ENCODE peak calls at places on chromosomes 11 and 22, in seven cellular contexts. B, V, R, E, D, C and O are unnamed samples.

GRCh38 chr11:108958446-108959123 is 293.7 kb downstream of the DDX10 start:
- DNase-seq in V (no peak), E (no peak), D (no peak), R (no peak), B (peak; percentile 73), C (no peak), O (no peak)

GRCh38 chr22:45876136-45877035 is 100.6 kb downstream of the WNT7B start:
- DNase-seq in D (no peak), E (peak; percentile 12), R (no peak), V (peak; percentile 52), B (no peak), C (no peak), O (no peak)

GRCh38 chr11:100833276-100833675 is 146.2 kb downstream of the ARHGAP42 start:
- DNase-seq in C (no peak), B (no peak), D (no peak), E (no peak), V (no peak), R (no peak), O (no peak)

GRCh38 chr11:108338750-108339149 is 115.9 kb downstream of the ATM start:
- DNase-seq in B (no peak), C (no peak), D (no peak), E (no peak), V (no peak), R (no peak), O (no peak)

GRCh38 chr22:41263704-41264103 is 22.3 kb downstream of the RANGAP1 start:
- DNase-seq in V (no peak), D (no peak), B (no peak), C (no peak), R (no peak), E (no peak), O (no peak)

GRCh38 chr11:32071811-32072210 is 19.1 kb upstream of the RCN1 start:
- DNase-seq in D (no peak), B (peak; percentile 61), R (no peak), V (no peak), E (no peak), C (peak; percentile 43), O (no peak)

GRCh38 chr22:49791682-49792081 is 36.0 kb downstream of the BRD1 start:
- DNase-seq in V (no peak), E (no peak), C (no peak), D (no peak), B (no peak), R (no peak), O (no peak)

GRCh38 chr11:6473481-6474422 is at the start of gene TRIM3:
- DNase-seq in B (peak; percentile 90), C (peak; percentile 45), R (peak; percentile 84), E (peak; percentile 96), D (peak; percentile 36), V (peak; percentile 97), O (peak; percentile 95)

GRCh38 chr22:47647181-47647580 is 884.7 kb downstream of the TBC1D22A start:
- DNase-seq in E (no peak), V (no peak), B (no peak), R (no peak), C (no peak), D (no peak), O (no peak)

GRCh38 chr22:19175602-19176174 is 2.8 kb downstream of the SLC25A1 start:
- DNase-seq in R (no peak), V (no peak), B (no peak), D (no peak), C (no peak), E (no peak), O (peak; percentile 84)

GRCh38 chr11:19323502-19323901 is 82.8 kb upstream of the E2F8 start:
- DNase-seq in V (no peak), E (no peak), C (no peak), R (no peak), D (no peak), B (no peak), O (no peak)
- TF ChIP-seq CTCF in V (no peak), E (peak; percentile 17), C (peak; percentile 34), R (no peak), D (no peak), B (peak; percentile 27), O (peak; percentile 49)

DNA sequence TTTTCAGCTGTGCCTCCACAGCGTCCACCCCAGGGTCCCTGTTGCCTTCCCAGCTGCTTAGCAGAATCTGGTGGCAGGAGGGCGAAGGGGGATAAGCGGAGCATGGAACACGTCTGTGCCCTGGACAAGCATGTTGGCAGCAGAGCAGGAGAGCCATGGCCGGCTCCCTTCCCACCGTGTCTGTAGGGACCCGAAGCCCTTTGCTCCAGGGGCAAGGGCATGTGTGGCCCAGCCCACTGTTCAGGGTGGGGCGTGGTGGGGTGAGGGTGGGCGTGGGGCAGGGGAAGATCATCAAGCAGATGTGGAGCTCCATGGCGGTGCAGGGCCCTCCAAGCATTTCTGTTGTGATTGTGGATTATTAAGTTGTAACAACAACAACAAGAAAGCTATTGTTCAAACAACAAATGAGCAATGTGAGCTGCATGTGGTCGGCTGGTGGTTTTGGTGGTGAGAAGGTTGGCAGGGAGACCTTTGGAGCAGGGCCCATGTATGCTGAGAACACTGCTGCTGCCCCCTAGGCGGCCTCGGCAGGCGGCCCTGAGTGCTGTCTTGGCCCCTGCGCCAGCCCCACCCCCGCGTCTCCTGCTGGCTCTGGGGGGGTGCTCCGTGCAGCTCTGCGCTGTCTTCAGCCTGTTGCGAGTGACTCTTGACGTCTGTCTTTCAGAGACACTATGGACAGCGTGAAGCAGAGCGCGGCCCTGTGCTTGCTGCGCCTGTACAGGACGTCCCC is 50.9 kb downstream of the AP2A2 start:
- DNase-seq in D (no peak), V (no peak), B (no peak), E (no peak), C (no peak), R (no peak), O (no peak)
- TF ChIP-seq CTCF in D (no peak), V (no peak), B (no peak), E (no peak), C (peak; percentile 16), R (no peak), O (no peak)

GRCh38 chr11:105610796-105611361 is 1.0 kb downstream of the GRIA4 start:
- DNase-seq in D (no peak), B (no peak), R (no peak), E (no peak), V (no peak), C (no peak), O (no peak)

GRCh38 chr11:105609341-105609781 is 512 bp upstream of the GRIA4 start:
- DNase-seq in E (no peak), B (peak; percentile 7), C (no peak), R (no peak), V (no peak), D (no peak), O (no peak)

GRCh38 chr11:105611837-105612480 is 2.1 kb downstream of the GRIA4 start:
- DNase-seq in E (no peak), C (no peak), B (no peak), R (no peak), D (no peak), V (no peak), O (no peak)

GRCh38 chr11:105611414-105611813 is 1.5 kb downstream of the GRIA4 start:
- DNase-seq in R (no peak), B (no peak), D (no peak), V (no peak), C (no peak), E (no peak), O (no peak)

GRCh38 chr11:105609832-105610781 is at the start of gene GRIA4:
- DNase-seq in E (peak; percentile 24), R (peak; percentile 24), D (no peak), B (peak; percentile 46), V (peak; percentile 64), C (no peak), O (peak; percentile 92)
- TF ChIP-seq CTCF in E (no peak), R (no peak), D (no peak), B (no peak), V (no peak), C (no peak), O (no peak)

GRCh38 chr22:38981659-38982007 is 514 bp upstream of the APOBEC3B start:
- DNase-seq in B (no peak), E (no peak), C (no peak), V (no peak), D (no peak), R (no peak), O (peak; percentile 27)
- TF ChIP-seq CTCF in B (no peak), E (no peak), C (no peak), V (no peak), D (no peak), R (no peak), O (no peak)

GRCh38 chr11:64303109-64304031 is 2.0 kb upstream of the ESRRA start:
- DNase-seq in D (no peak), B (no peak), E (no peak), V (no peak), C (no peak), R (no peak), O (no peak)

GRCh38 chr11:64304316-64305072 is 830 bp upstream of the ESRRA start:
- DNase-seq in R (peak; percentile 82), V (peak; percentile 97), E (peak; percentile 95), B (peak; percentile 92), C (peak; percentile 57), D (peak; percentile 94), O (no peak)

GRCh38 chr11:64305075-64305690 is at the start of gene ESRRA:
- DNase-seq in B (peak; percentile 98), R (peak; percentile 99), C (peak; percentile 74), D (peak; percentile 99), E (peak; percentile 100), V (peak; percentile 100), O (peak; percentile 100)

GRCh38 chr11:64305691-64306562 is 603 bp downstream of the ESRRA start:
- DNase-seq in B (peak; percentile 51), C (no peak), R (peak; percentile 75), D (peak; percentile 50), E (peak; percentile 80), V (peak; percentile 91), O (peak; percentile 94)

GRCh38 chr11:64304032-64304315 is 1.4 kb upstream of the ESRRA start:
- DNase-seq in D (no peak), E (no peak), R (no peak), C (no peak), V (no peak), B (no peak), O (no peak)
- TF ChIP-seq CTCF in D (no peak), E (no peak), R (no peak), C (no peak), V (no peak), B (no peak), O (no peak)

GRCh38 chr11:75611823-75612222 is 49.8 kb downstream of the SERPINH1 start:
- DNase-seq in B (no peak), E (peak; percentile 51), R (no peak), C (no peak), D (no peak), V (no peak), O (no peak)
- TF ChIP-seq CTCF in B (no peak), E (no peak), R (no peak), C (no peak), D (no peak), V (no peak), O (no peak)